ENCODE peak calls at places on chromosomes 16 and 17, in nine cellular contexts. F is endothelial cell, K is Daoy, B is heart right ventricle, T is ACHN, Z is NCI-H187 treated with DMSO at 0.1 percent for 48 hours, O is NCI-H524, C is GM03348, J is IMR-90. V is an unnamed sample.

GRCh38 chr17:76204277-76204676 is 36.0 kb downstream of the RNF157 start:
- DNase-seq in F (no peak), J (peak), Z (no peak), B (no peak), K (peak), C (peak), O (no peak), T (peak), V (peak)

GRCh38 chr17:64420143-64420670 is 28.7 kb upstream of the MILR1 start:
- DNase-seq in J (peak), Z (peak), K (peak), B (no peak), F (peak), O (peak), C (peak), T (peak), V (peak)

GRCh38 chr16:67431077-67431804 is at the start of gene HSD11B2:
- DNase-seq in T (peak), K (peak), B (peak), J (peak), F (peak), O (peak), C (peak), Z (no peak), V (peak)

GRCh38 chr16:87891763-87892162 is 22.5 kb upstream of the SLC7A5 start:
- DNase-seq in O (no peak), Z (no peak), C (no peak), J (no peak), F (no peak), K (no peak), B (no peak), T (no peak), V (no peak)

GRCh38 chr17:68384941-68385340 is 72.4 kb downstream of the WIPI1 start:
- DNase-seq in J (no peak), T (no peak), O (no peak), C (no peak), Z (no peak), B (no peak), K (no peak), F (no peak), V (no peak)

GRCh38 chr17:28878158-28878910 is 19.2 kb downstream of the FLOT2 start:
- DNase-seq in O (no peak), T (no peak), Z (no peak), B (no peak), J (no peak), F (no peak), K (no peak), C (no peak), V (no peak)

GRCh38 chr16:3509470-3509928 is 8.7 kb downstream of the CLUAP1 start:
- DNase-seq in O (no peak), F (no peak), C (no peak), T (no peak), K (no peak), J (no peak), Z (no peak), B (no peak), V (no peak)

GRCh38 chr16:75402821-75403475 is 30.4 kb downstream of the CFDP1 start:
- DNase-seq in C (peak), Z (no peak), T (peak), F (no peak), O (peak), K (peak), J (peak), B (no peak), V (no peak)

GRCh38 chr17:66248285-66248684 is 19.1 kb upstream of the APOH start:
- DNase-seq in C (no peak), J (no peak), T (no peak), Z (no peak), F (no peak), K (no peak), B (no peak), O (no peak), V (no peak)

GRCh38 chr16:57314161-57314785 is 29.8 kb upstream of the PLLP start:
- DNase-seq in F (no peak), O (no peak), T (no peak), C (no peak), Z (no peak), B (no peak), K (no peak), J (no peak), V (no peak)

GRCh38 chr17:82064433-82065192 is 991 bp downstream of the DUS1L start:
- DNase-seq in O (no peak), J (no peak), Z (no peak), T (no peak), C (no peak), F (no peak), B (no peak), K (no peak), V (peak)

GRCh38 chr16:11121909-11122692 is 133.9 kb downstream of the SOCS1 start:
- DNase-seq in J (no peak), B (no peak), K (no peak), Z (no peak), T (no peak), O (no peak), C (no peak), F (no peak), V (no peak)

GRCh38 chr17:19260958-19261357 is 23.8 kb downstream of the EPN2 start:
- DNase-seq in Z (no peak), C (no peak), T (no peak), K (peak), O (peak), B (no peak), F (no peak), J (no peak), V (no peak)

GRCh38 chr17:74443516-74444296 is 11.8 kb downstream of the GPRC5C start:
- DNase-seq in O (no peak), F (no peak), Z (no peak), T (no peak), K (no peak), B (no peak), J (no peak), C (no peak), V (no peak)

GRCh38 chr16:82753821-82754220 is 127.1 kb downstream of the CDH13 start:
- DNase-seq in C (peak), B (no peak), J (peak), O (no peak), Z (no peak), F (no peak), K (no peak), T (no peak), V (no peak)

GRCh38 chr16:54504372-54504771 is 217.8 kb upstream of the IRX3 start:
- DNase-seq in O (peak), K (no peak), F (peak), B (no peak), J (no peak), Z (no peak), T (no peak), C (no peak), V (no peak)

GRCh38 chr16:65180986-65181710 is 59.3 kb upstream of the CDH11 start:
- DNase-seq in K (no peak), F (no peak), O (peak), Z (no peak), C (peak), T (no peak), J (no peak), B (no peak), V (no peak)

GRCh38 chr17:2054262-2054739 is 602 bp upstream of the HIC1 start:
- DNase-seq in K (peak), F (no peak), J (peak), T (peak), C (no peak), B (no peak), O (peak), Z (no peak), V (no peak)

GRCh38 chr17:82807101-82807500 is 32.7 kb downstream of the ZNF750 start:
- DNase-seq in B (no peak), C (no peak), Z (no peak), J (no peak), T (no peak), K (no peak), O (no peak), F (no peak), V (no peak)

GRCh38 chr16:49703494-49703893 is 152.4 kb downstream of the ZNF423 start:
- DNase-seq in O (no peak), J (no peak), F (no peak), B (no peak), T (no peak), C (no peak), K (no peak), Z (no peak), V (no peak)